ENCODE peak calls at places on chromosomes 6 and 20, in seven cellular contexts. Z, B, P, H, E, W and I are unnamed samples.

GRCh38 chr6:148112851-148113319 is 229.8 kb upstream of the SASH1 start:
- DNase-seq in Z (no peak), B (no peak), P (no peak), H (no peak), E (no peak), W (no peak), I (no peak)

GRCh38 chr6:2114100-2114499 is 131.3 kb downstream of the GMDS start:
- DNase-seq in Z (no peak), B (no peak), P (no peak), H (no peak), E (no peak), W (no peak), I (no peak)

GRCh38 chr20:34927736-34928135 is 27.9 kb downstream of the GSS start:
- DNase-seq in Z (no peak), B (no peak), P (no peak), H (no peak), E (no peak), W (no peak), I (no peak)

GRCh38 chr6:29631209-29631810 is 1.7 kb downstream of the GABBR1 start:
- DNase-seq in Z (no peak), B (no peak), P (no peak), H (no peak), E (no peak), W (no peak), I (peak; percentile 74)

GRCh38 chr6:39430446-39430845 is 107.9 kb upstream of the KCNK16 start:
- DNase-seq in Z (no peak), B (peak; percentile 79), P (no peak), H (no peak), E (no peak), W (no peak), I (no peak)

GRCh38 chr6:21741221-21742109 is 147.9 kb downstream of the SOX4 start:
- DNase-seq in Z (no peak), B (peak; percentile 64), P (no peak), H (peak; percentile 34), E (no peak), W (no peak), I (no peak)

GRCh38 chr6:15507221-15507620 is 155.6 kb downstream of the DTNBP1 start:
- DNase-seq in Z (no peak), B (no peak), P (peak; percentile 37), H (no peak), E (no peak), W (no peak), I (no peak)

GRCh38 chr6:16769131-16769985 is 8.1 kb upstream of the ATXN1 start:
- DNase-seq in Z (peak; percentile 55), B (no peak), P (no peak), H (no peak), E (peak; percentile 9), W (no peak), I (no peak)

GRCh38 chr6:39215640-39216158 is 13.6 kb downstream of the KCNK5 start:
- DNase-seq in Z (no peak), B (no peak), P (no peak), H (no peak), E (no peak), W (no peak), I (no peak)

GRCh38 chr20:35561268-35561667 is 19.4 kb downstream of the ERGIC3 start:
- DNase-seq in Z (no peak), B (no peak), P (peak; percentile 66), H (peak; percentile 71), E (peak; percentile 74), W (peak; percentile 41), I (peak; percentile 80)

GRCh38 chr20:11705512-11705911 is 212.2 kb upstream of the BTBD3 start:
- DNase-seq in Z (no peak), B (no peak), P (no peak), H (no peak), E (no peak), W (no peak), I (no peak)

GRCh38 chr6:89494131-89494793 is 61.3 kb downstream of the ANKRD6 start:
- DNase-seq in Z (no peak), B (no peak), P (no peak), H (no peak), E (no peak), W (no peak), I (peak; percentile 33)

GRCh38 chr6:142635130-142635529 is 309.8 kb downstream of the HIVEP2 start:
- DNase-seq in Z (no peak), B (no peak), P (no peak), H (no peak), E (no peak), W (no peak), I (no peak)

GRCh38 chr20:9043364-9043763 is 25.5 kb upstream of the PLCB4 start:
- DNase-seq in Z (no peak), B (no peak), P (no peak), H (no peak), E (no peak), W (no peak), I (no peak)

GRCh38 chr6:149234051-149234962 is 83.2 kb upstream of the TAB2 start:
- DNase-seq in Z (no peak), B (no peak), P (no peak), H (no peak), E (no peak), W (no peak), I (no peak)

GRCh38 chr6:154474636-154475428 is 35.7 kb downstream of the CNKSR3 start:
- DNase-seq in Z (no peak), B (no peak), P (no peak), H (no peak), E (no peak), W (no peak), I (no peak)

GRCh38 chr20:45835230-45836224 is 1.9 kb downstream of the SNX21 start:
- DNase-seq in Z (no peak), B (no peak), P (no peak), H (no peak), E (no peak), W (no peak), I (no peak)

GRCh38 chr20:1375515-1375914 is 17.3 kb downstream of the FKBP1A start:
- DNase-seq in Z (no peak), B (no peak), P (no peak), H (no peak), E (no peak), W (no peak), I (no peak)

DNA sequence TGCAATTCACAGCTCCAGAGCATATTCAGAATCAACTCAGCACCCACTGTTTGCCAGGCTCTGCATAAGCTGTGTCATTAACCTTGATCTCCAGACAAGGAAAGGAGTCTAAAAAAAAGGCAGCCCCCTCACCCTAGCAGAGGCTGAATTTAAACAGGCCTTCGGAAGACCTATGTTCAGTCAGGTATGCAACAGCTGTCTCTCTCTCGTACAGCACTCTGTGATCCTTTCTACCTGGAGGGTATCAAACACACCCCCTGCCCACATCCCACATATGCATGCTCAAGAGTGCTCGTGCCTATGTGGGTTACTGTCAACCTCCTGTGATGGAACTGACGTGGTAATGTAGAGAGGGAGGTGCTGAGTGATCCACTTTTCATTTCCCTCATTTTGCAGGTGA is 8.5 kb downstream of the PLAGL2 start:
- DNase-seq in Z (no peak), B (no peak), P (no peak), H (no peak), E (no peak), W (no peak), I (no peak)
- H3K36me3 ChIP-seq in Z (peaks cover 56% of the 10 kb centered on the region), B (peaks cover 31% of the 10 kb centered on the region), P (peaks cover 75% of the 10 kb centered on the region), H (peaks cover 78% of the 10 kb centered on the region), E (peaks cover 44% of the 10 kb centered on the region), W (peaks cover 99% of the 10 kb centered on the region), I (peaks cover 45% of the 10 kb centered on the region)

GRCh38 chr20:38316341-38316740 is 12.4 kb downstream of the BPI start:
- DNase-seq in Z (no peak), B (no peak), P (no peak), H (no peak), E (no peak), W (no peak), I (no peak)
- H3K36me3 ChIP-seq in Z (no peaks in the 10 kb centered on the region), B (no peaks in the 10 kb centered on the region), P (no peaks in the 10 kb centered on the region), H (no peaks in the 10 kb centered on the region), E (no peaks in the 10 kb centered on the region), W (no peaks in the 10 kb centered on the region), I (no peaks in the 10 kb centered on the region)

DNA sequence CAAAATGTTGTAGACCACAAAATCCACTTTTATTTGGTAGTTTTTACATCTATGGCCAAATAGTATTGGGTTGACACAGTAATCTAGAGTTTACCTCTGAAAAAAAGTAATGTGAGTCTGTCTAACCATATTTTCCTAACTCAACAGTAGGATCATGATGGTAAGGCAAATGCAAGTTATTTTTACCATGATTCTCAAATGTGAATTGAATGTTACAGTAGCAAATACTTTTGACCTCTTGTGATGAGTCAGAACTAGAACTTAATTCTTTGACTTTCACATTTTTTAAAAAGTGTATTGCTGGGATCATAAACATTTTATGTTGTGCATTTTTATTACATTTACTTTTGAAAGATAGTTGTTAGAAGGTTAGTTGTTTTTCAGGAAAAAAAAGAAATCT is 22.0 kb downstream of the RNF146 start:
- DNase-seq in Z (no peak), B (no peak), P (no peak), H (no peak), E (no peak), W (no peak), I (no peak)
- H3K36me3 ChIP-seq in Z (peaks cover 20% of the 10 kb centered on the region), B (peaks cover 12% of the 10 kb centered on the region), P (peaks cover 60% of the 10 kb centered on the region), H (peaks cover 88% of the 10 kb centered on the region), E (peaks cover 37% of the 10 kb centered on the region), W (peaks cover 100% of the 10 kb centered on the region), I (peaks cover 5% of the 10 kb centered on the region)

GRCh38 chr20:61297491-61297890 is 45.4 kb downstream of the CDH4 start:
- DNase-seq in Z (no peak), B (no peak), P (no peak), H (no peak), E (no peak), W (no peak), I (no peak)

GRCh38 chr20:61299088-61299487 is 47.0 kb downstream of the CDH4 start:
- DNase-seq in Z (no peak), B (no peak), P (no peak), H (no peak), E (no peak), W (no peak), I (peak; percentile 54)

GRCh38 chr20:61296629-61297019 is 44.6 kb downstream of the CDH4 start:
- DNase-seq in Z (no peak), B (no peak), P (no peak), H (no peak), E (no peak), W (no peak), I (no peak)

GRCh38 chr20:61299613-61300012 is 47.6 kb downstream of the CDH4 start:
- DNase-seq in Z (no peak), B (no peak), P (no peak), H (no peak), E (no peak), W (no peak), I (no peak)

DNA sequence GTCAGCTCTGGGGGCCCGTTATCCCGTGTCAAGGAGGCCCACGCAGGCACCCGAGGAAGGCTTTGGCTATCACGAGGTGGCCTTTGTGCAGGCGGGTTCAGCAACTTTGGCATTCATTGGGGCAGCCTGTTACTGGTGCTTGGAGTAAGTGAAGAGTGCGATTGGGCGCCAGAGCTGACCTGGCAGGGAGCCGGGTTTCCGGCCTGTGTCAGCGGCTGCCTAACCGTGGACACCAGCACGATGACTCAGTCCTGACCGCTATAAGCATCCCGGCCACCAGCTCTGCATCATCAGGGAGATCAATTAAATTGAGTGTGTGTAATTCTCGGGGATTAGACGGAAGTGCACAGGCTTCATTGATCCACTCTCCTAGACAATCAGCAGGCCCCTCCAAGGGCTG is 45.9 kb downstream of the CDH4 start:
- DNase-seq in Z (no peak), B (no peak), P (no peak), H (no peak), E (no peak), W (no peak), I (no peak)
- H3K36me3 ChIP-seq in Z (no peaks in the 10 kb centered on the region), B (no peaks in the 10 kb centered on the region), P (no peaks in the 10 kb centered on the region), H (no peaks in the 10 kb centered on the region), E (no peaks in the 10 kb centered on the region), W (no peaks in the 10 kb centered on the region), I (no peaks in the 10 kb centered on the region)